ENCODE peak calls at places on chromosomes 11 and 22, in six cellular contexts. Z is IMR-90, E is GM10248, N is posterior cingulate gyrus, A is RCC 7860, P is foreskin melanocyte. H is an unnamed sample.

GRCh38 chr11:57742087-57742452 is 779 bp downstream of the SELENOH start:
- DNase-seq in Z (no peak), E (no peak), N (no peak), A (no peak), P (no peak), H (no peak)

GRCh38 chr11:15888596-15889345 is 467.6 kb downstream of the SOX6 start:
- DNase-seq in Z (peak), E (no peak), N (no peak), A (no peak), P (no peak), H (no peak)

GRCh38 chr11:118870396-118871343 is 13.0 kb upstream of the CXCR5 start:
- DNase-seq in Z (peak), E (peak), N (peak), A (no peak), P (peak), H (peak)

GRCh38 chr22:37310815-37311595 is 28.7 kb downstream of the CYTH4 start:
- DNase-seq in Z (no peak), E (no peak), N (no peak), A (no peak), P (no peak), H (peak)

GRCh38 chr11:119902656-119903181 is 173.7 kb upstream of the NECTIN1 start:
- DNase-seq in Z (no peak), E (no peak), N (no peak), A (no peak), P (no peak), H (no peak)

GRCh38 chr11:15113381-15113780 is 1.3 kb upstream of the INSC start:
- DNase-seq in Z (no peak), E (no peak), N (no peak), A (peak), P (no peak), H (no peak)

GRCh38 chr11:15672822-15673221 is 558.1 kb downstream of the INSC start:
- DNase-seq in Z (no peak), E (no peak), N (no peak), A (no peak), P (no peak), H (no peak)

GRCh38 chr11:119167933-119168332 is 592 bp upstream of the NLRX1 start:
- DNase-seq in Z (no peak), E (no peak), N (no peak), A (no peak), P (no peak), H (no peak)

GRCh38 chr22:43925433-43926348 is 2.1 kb downstream of the PNPLA3 start:
- DNase-seq in Z (no peak), E (no peak), N (no peak), A (no peak), P (peak), H (no peak)

GRCh38 chr11:14611939-14612338 is 31.7 kb upstream of the PDE3B start:
- DNase-seq in Z (no peak), E (no peak), N (no peak), A (no peak), P (no peak), H (no peak)

GRCh38 chr22:46237453-46238158 is 12.5 kb downstream of the CDPF1 start:
- DNase-seq in Z (peak), E (no peak), N (no peak), A (no peak), P (no peak), H (no peak)

GRCh38 chr11:21659961-21660360 is 532.9 kb upstream of the ANO5 start:
- DNase-seq in Z (no peak), E (no peak), N (no peak), A (no peak), P (peak), H (no peak)

GRCh38 chr22:19784396-19785175 is 24.0 kb downstream of the TBX1 start:
- DNase-seq in Z (no peak), E (no peak), N (no peak), A (no peak), P (no peak), H (no peak)

H was measured in GM13976.